ENCODE peak calls at places on chromosomes 7 and 10, in seven cellular contexts. D, O, F, I, R, V and E are unnamed samples.

GRCh38 chr10:102384053-102384452 is 11.5 kb upstream of the NFKB2 start:
- DNase-seq in D (peak), O (no peak), F (peak), I (no peak), R (no peak), V (no peak), E (no peak)

GRCh38 chr7:46775776-46776175 is 806.1 kb downstream of the TNS3 start:
- DNase-seq in D (no peak), O (no peak), F (no peak), I (no peak), R (no peak), V (no peak), E (no peak)

GRCh38 chr10:12513775-12514663 is 164.7 kb downstream of the CAMK1D start:
- DNase-seq in D (no peak), O (no peak), F (no peak), I (no peak), R (no peak), V (no peak), E (no peak)

GRCh38 chr10:129765664-129766550 is 198.2 kb downstream of the EBF3 start:
- DNase-seq in D (no peak), O (no peak), F (no peak), I (no peak), R (no peak), V (no peak), E (no peak)

GRCh38 chr10:69838853-69839252 is 37.1 kb downstream of the COL13A1 start:
- DNase-seq in D (no peak), O (peak), F (no peak), I (no peak), R (no peak), V (no peak), E (no peak)

GRCh38 chr7:27916372-27916771 is 176.4 kb downstream of the TAX1BP1 start:
- DNase-seq in D (no peak), O (no peak), F (no peak), I (no peak), R (no peak), V (no peak), E (no peak)

GRCh38 chr7:102258073-102258748 is 28.5 kb upstream of the SH2B2 start:
- DNase-seq in D (no peak), O (no peak), F (no peak), I (no peak), R (no peak), V (no peak), E (no peak)

GRCh38 chr7:90298145-90299038 is 22.7 kb downstream of the FAM237B start:
- DNase-seq in D (peak), O (peak), F (peak), I (peak), R (no peak), V (peak), E (no peak)

GRCh38 chr10:499991-500390 is 189.5 kb downstream of the DIP2C start:
- DNase-seq in D (no peak), O (no peak), F (no peak), I (no peak), R (no peak), V (no peak), E (no peak)

GRCh38 chr7:87220026-87220733 is 648 bp upstream of the TMEM243 start:
- DNase-seq in D (peak), O (peak), F (peak), I (peak), R (peak), V (peak), E (peak)

GRCh38 chr7:56083150-56083785 is 9.5 kb downstream of the PHKG1 start:
- DNase-seq in D (no peak), O (no peak), F (no peak), I (peak), R (no peak), V (no peak), E (peak)

GRCh38 chr10:105347487-105347886 is 706.4 kb downstream of the SORCS3 start:
- DNase-seq in D (no peak), O (no peak), F (no peak), I (no peak), R (no peak), V (no peak), E (no peak)

GRCh38 chr10:53664620-53665019 is 892.0 kb upstream of the MBL2 start:
- DNase-seq in D (no peak), O (no peak), F (no peak), I (peak), R (no peak), V (no peak), E (no peak)

GRCh38 chr10:92857904-92858514 is 9.7 kb downstream of the EXOC6 start:
- DNase-seq in D (no peak), O (no peak), F (no peak), I (no peak), R (no peak), V (no peak), E (no peak)

GRCh38 chr10:102674566-102674965 is 30.3 kb downstream of the TRIM8 start:
- DNase-seq in D (no peak), O (peak), F (no peak), I (no peak), R (no peak), V (no peak), E (no peak)

GRCh38 chr10:125011171-125011925 is 69.4 kb downstream of the ZRANB1 start:
- DNase-seq in D (no peak), O (no peak), F (no peak), I (no peak), R (no peak), V (no peak), E (no peak)

GRCh38 chr7:155349601-155350331 is 52.1 kb downstream of the INSIG1 start:
- DNase-seq in D (no peak), O (no peak), F (peak), I (no peak), R (no peak), V (no peak), E (no peak)

GRCh38 chr7:107966701-107967100 is 36.3 kb downstream of the LAMB1 start:
- DNase-seq in D (no peak), O (peak), F (peak), I (no peak), R (no peak), V (no peak), E (peak)

GRCh38 chr7:139121-139520 is 53.2 kb upstream of the FAM20C start:
- DNase-seq in D (no peak), O (no peak), F (no peak), I (no peak), R (no peak), V (no peak), E (no peak)

GRCh38 chr10:52779541-52780390 is 7.2 kb upstream of the MBL2 start:
- DNase-seq in D (peak), O (peak), F (peak), I (peak), R (no peak), V (peak), E (no peak)

GRCh38 chr7:28483112-28483511 is 70.8 kb downstream of the CREB5 start:
- DNase-seq in D (no peak), O (no peak), F (no peak), I (no peak), R (no peak), V (no peak), E (no peak)

GRCh38 chr10:30124706-30125105 is 65.3 kb upstream of the JCAD start:
- DNase-seq in D (no peak), O (no peak), F (no peak), I (no peak), R (no peak), V (no peak), E (no peak)

GRCh38 chr10:118057351-118057750 is 10.6 kb upstream of the RAB11FIP2 start:
- DNase-seq in D (no peak), O (no peak), F (peak), I (no peak), R (no peak), V (no peak), E (no peak)

GRCh38 chr10:87546221-87546620 is 41.5 kb downstream of the MINPP1 start:
- DNase-seq in D (no peak), O (no peak), F (no peak), I (peak), R (no peak), V (peak), E (no peak)

GRCh38 chr10:77741746-77742145 is 104.1 kb upstream of the KCNMA1 start:
- DNase-seq in D (no peak), O (peak), F (no peak), I (no peak), R (no peak), V (no peak), E (no peak)

GRCh38 chr10:30788307-30788706 is 158.8 kb upstream of the LYZL2 start:
- DNase-seq in D (no peak), O (peak), F (no peak), I (no peak), R (no peak), V (no peak), E (no peak)

GRCh38 chr7:81114682-81115081 is 195.8 kb upstream of the SEMA3C start:
- DNase-seq in D (no peak), O (no peak), F (no peak), I (no peak), R (no peak), V (no peak), E (no peak)

GRCh38 chr10:115956225-115957009 is 316.6 kb downstream of the GFRA1 start:
- DNase-seq in D (no peak), O (no peak), F (no peak), I (no peak), R (no peak), V (no peak), E (no peak)

GRCh38 chr7:50653116-50653854 is 88.1 kb upstream of the DDC start:
- DNase-seq in D (no peak), O (no peak), F (no peak), I (peak), R (no peak), V (peak), E (no peak)

GRCh38 chr7:7330997-7331396 is 148.7 kb downstream of the C1GALT1 start:
- DNase-seq in D (no peak), O (no peak), F (peak), I (no peak), R (no peak), V (no peak), E (no peak)